ENCODE peak calls at places on chromosomes 1 and 21, in five cellular contexts. T is AG09319, S is Right ventricle myocardium superior, A is 8988T, J is HT1080. W is an unnamed sample.

GRCh38 chr1:203764105-203765028 is 616 bp upstream of the LAX1 start:
- DNase-seq in S (no peak), J (no peak), T (no peak), A (no peak), W (no peak)

GRCh38 chr1:164601399-164602141 is 42.6 kb downstream of the PBX1 start:
- DNase-seq in J (no peak), T (no peak), A (no peak), S (no peak), W (no peak)

GRCh38 chr21:38165466-38166213 is 91.2 kb upstream of the KCNJ15 start:
- DNase-seq in S (no peak), A (no peak), J (no peak), T (no peak), W (no peak)

GRCh38 chr1:150650193-150650592 is 20.8 kb upstream of the ENSA start:
- DNase-seq in T (no peak), J (no peak), A (no peak), S (no peak), W (no peak)

GRCh38 chr1:234718509-234719453 is 108.8 kb upstream of the IRF2BP2 start:
- DNase-seq in J (no peak), S (no peak), A (no peak), T (no peak), W (no peak)

GRCh38 chr1:4756851-4757580 is 102.6 kb downstream of the AJAP1 start:
- DNase-seq in J (peak; percentile 24), S (no peak), A (no peak), T (no peak), W (no peak)

GRCh38 chr1:5239911-5240310 is 585.5 kb downstream of the AJAP1 start:
- DNase-seq in A (no peak), J (no peak), T (no peak), S (no peak), W (no peak)

GRCh38 chr1:213332491-213332890 is 281.4 kb downstream of the RPS6KC1 start:
- DNase-seq in J (no peak), A (no peak), S (no peak), T (no peak), W (no peak)

GRCh38 chr1:216045400-216045799 is 377.8 kb downstream of the USH2A start:
- DNase-seq in T (peak; percentile 46), J (peak; percentile 93), A (no peak), S (no peak), W (no peak)

GRCh38 chr21:34110594-34111202 is 37.3 kb downstream of the MRPS6 start:
- DNase-seq in S (no peak), J (no peak), T (no peak), A (no peak), W (no peak)

GRCh38 chr1:231929311-231929710 is 302.7 kb downstream of the DISC1 start:
- DNase-seq in J (no peak), T (no peak), S (no peak), A (no peak), W (no peak)

GRCh38 chr1:208007938-208008342 is 97.0 kb upstream of the CD34 start:
- DNase-seq in J (peak; percentile 58), S (no peak), A (no peak), T (no peak), W (no peak)

GRCh38 chr1:154859786-154860153 is 10.3 kb downstream of the KCNN3 start:
- DNase-seq in J (no peak), S (no peak), A (no peak), T (no peak), W (no peak)

GRCh38 chr1:43349594-43350306 is 9.0 kb upstream of the CDC20 start:
- DNase-seq in A (no peak), J (peak; percentile 32), S (peak; percentile 64), T (no peak), W (no peak)

GRCh38 chr1:84742653-84743052 is 52.4 kb upstream of the SSX2IP start:
- DNase-seq in A (no peak), S (no peak), T (no peak), J (peak; percentile 66), W (no peak)

GRCh38 chr1:230423936-230424335 is 2.2 kb downstream of the PGBD5 start:
- DNase-seq in T (no peak), J (no peak), S (no peak), A (no peak), W (no peak)

W was measured in spleen.